ENCODE peak calls at places on chromosomes 2 and 18, in six cellular contexts. S, D, O, T, N and Y are unnamed samples.
A peak's percentile ranks its signal among the peaks of the same experiment; 100 is the strongest.

GRCh38 chr2:106095478-106096392 is 98.4 kb downstream of the UXS1 start:
- DNase-seq in O (no peak), N (no peak), D (peak; percentile 57), S (no peak), T (no peak), Y (no peak)

GRCh38 chr2:48104418-48104817 is 198.1 kb upstream of the FBXO11 start:
- DNase-seq in S (no peak), O (no peak), D (no peak), N (no peak), T (no peak), Y (no peak)

GRCh38 chr2:72999729-73000725 is 71.5 kb downstream of the SFXN5 start:
- DNase-seq in O (no peak), N (no peak), D (no peak), S (no peak), T (peak; percentile 34), Y (no peak)

GRCh38 chr18:55302337-55302833 is 285.6 kb downstream of the TCF4 start:
- DNase-seq in T (peak; percentile 14), N (no peak), S (no peak), D (no peak), O (no peak), Y (no peak)

GRCh38 chr2:72757177-72757775 is 68.6 kb downstream of the EXOC6B start:
- DNase-seq in O (no peak), S (peak; percentile 5), T (peak; percentile 26), D (no peak), N (no peak), Y (peak; percentile 85)

GRCh38 chr2:191066281-191067233 is 52.6 kb upstream of the STAT1 start:
- DNase-seq in D (no peak), S (no peak), T (no peak), N (no peak), O (no peak), Y (no peak)

GRCh38 chr2:241901500-241902351 is 32.2 kb downstream of the RTP5 start:
- DNase-seq in N (no peak), S (peak; percentile 56), T (peak; percentile 44), D (no peak), O (no peak), Y (no peak)

GRCh38 chr18:23259701-23260661 is 124.7 kb downstream of the CABLES1 start:
- DNase-seq in D (no peak), O (peak; percentile 68), T (peak; percentile 70), S (peak; percentile 85), N (peak; percentile 29), Y (no peak)

GRCh38 chr2:238847841-238848565 is at the start of gene TWIST2:
- DNase-seq in T (peak; percentile 97), N (no peak), D (no peak), O (peak; percentile 39), S (peak; percentile 72), Y (peak; percentile 80)

GRCh38 chr2:37232131-37232933 is 874 bp downstream of the NDUFAF7 start:
- DNase-seq in D (no peak), N (no peak), O (no peak), T (peak; percentile 24), S (peak; percentile 26), Y (peak; percentile 21)

GRCh38 chr2:3408781-3409180 is 29.3 kb downstream of the TRAPPC12 start:
- DNase-seq in T (no peak), O (no peak), D (no peak), S (no peak), N (no peak), Y (no peak)

GRCh38 chr18:55337908-55338521 is 250.0 kb downstream of the TCF4 start:
- DNase-seq in N (no peak), T (no peak), D (no peak), O (no peak), S (no peak), Y (no peak)

GRCh38 chr2:213288913-213289700 is 4.8 kb downstream of the SPAG16 start:
- DNase-seq in T (no peak), O (no peak), S (no peak), D (no peak), N (no peak), Y (no peak)